ENCODE peak calls at places on chromosomes 2 and 18, in nine cellular contexts. U is kidney epithelial cell, M is NT2/D1, Y is small intestine, L is stomach, D is ovary, R is right lobe of liver, I is fibroblast of the aortic adventitia, G is left ventricle myocardium inferior. K is an unnamed sample.

GRCh38 chr18:3604626-3605408 is 154.8 kb downstream of the TGIF1 start:
- DNase-seq in U (peak; percentile 91), M (no peak), Y (peak; percentile 80), L (no peak), D (no peak), R (no peak), I (peak; percentile 99), G (no peak), K (peak; percentile 99)

GRCh38 chr2:223523541-223523940 is 78.6 kb downstream of the SCG2 start:
- DNase-seq in U (no peak), M (no peak), Y (no peak), L (no peak), D (no peak), R (no peak), I (peak; percentile 60), G (no peak), K (peak; percentile 55)

GRCh38 chr2:231104115-231104713 is 20.6 kb downstream of the HTR2B start:
- DNase-seq in U (peak; percentile 38), M (peak; percentile 22), Y (peak; percentile 76), L (peak; percentile 54), D (peak; percentile 65), R (no peak), I (peak; percentile 90), G (peak; percentile 29), K (peak; percentile 85)

GRCh38 chr2:148048475-148049221 is 27.8 kb downstream of the MBD5 start:
- DNase-seq in U (no peak), M (no peak), Y (no peak), L (no peak), D (no peak), R (no peak), I (no peak), G (no peak), K (peak; percentile 10)

GRCh38 chr2:189142893-189143759 is 36.4 kb downstream of the COL5A2 start:
- DNase-seq in U (no peak), M (peak; percentile 51), Y (peak; percentile 63), L (peak; percentile 48), D (no peak), R (no peak), I (peak; percentile 47), G (no peak), K (peak; percentile 38)

GRCh38 chr2:223641062-223641461 is 38.9 kb upstream of the SCG2 start:
- DNase-seq in U (no peak), M (no peak), Y (no peak), L (no peak), D (no peak), R (no peak), I (peak; percentile 10), G (no peak), K (no peak)

GRCh38 chr2:20666364-20667150 is at the start of gene GDF7:
- DNase-seq in U (no peak), M (no peak), Y (peak; percentile 37), L (no peak), D (peak; percentile 59), R (peak; percentile 91), I (peak; percentile 6), G (no peak), K (no peak)

GRCh38 chr2:120719471-120719870 is 16.2 kb upstream of the GLI2 start:
- DNase-seq in U (no peak), M (no peak), Y (no peak), L (no peak), D (peak; percentile 26), R (no peak), I (no peak), G (no peak), K (no peak)

GRCh38 chr2:236618370-236618769 is 48.7 kb downstream of the ACKR3 start:
- DNase-seq in U (no peak), M (no peak), Y (no peak), L (no peak), D (no peak), R (no peak), I (no peak), G (no peak), K (no peak)

GRCh38 chr2:212923393-212923792 is 228.0 kb downstream of the IKZF2 start:
- DNase-seq in U (no peak), M (no peak), Y (no peak), L (no peak), D (no peak), R (no peak), I (no peak), G (no peak), K (peak; percentile 40)

GRCh38 chr2:237854295-237854694 is 5.1 kb upstream of the RAMP1 start:
- DNase-seq in U (no peak), M (no peak), Y (no peak), L (no peak), D (no peak), R (no peak), I (no peak), G (no peak), K (no peak)

GRCh38 chr2:99754215-99754614 is 264.4 kb upstream of the REV1 start:
- DNase-seq in U (no peak), M (no peak), Y (no peak), L (no peak), D (no peak), R (no peak), I (peak; percentile 13), G (no peak), K (peak; percentile 23)

GRCh38 chr2:127510073-127510472 is 16.2 kb downstream of the IWS1 start:
- DNase-seq in U (no peak), M (no peak), Y (peak; percentile 89), L (no peak), D (no peak), R (no peak), I (no peak), G (no peak), K (no peak)

GRCh38 chr2:108396845-108397244 is 19.1 kb downstream of the SULT1C4 start:
- DNase-seq in U (no peak), M (no peak), Y (no peak), L (no peak), D (no peak), R (no peak), I (peak; percentile 61), G (no peak), K (peak; percentile 70)

GRCh38 chr2:99285521-99285920 is 15.5 kb downstream of the LYG1 start:
- DNase-seq in U (no peak), M (no peak), Y (peak; percentile 60), L (no peak), D (no peak), R (no peak), I (no peak), G (no peak), K (no peak)

GRCh38 chr2:131674174-131674507 is 146.5 kb downstream of the CCDC74A start:
- DNase-seq in U (no peak), M (no peak), Y (no peak), L (no peak), D (no peak), R (no peak), I (no peak), G (no peak), K (no peak)

GRCh38 chr2:131673400-131674173 is 145.9 kb downstream of the CCDC74A start:
- DNase-seq in U (no peak), M (peak; percentile 36), Y (peak; percentile 77), L (peak; percentile 81), D (peak; percentile 83), R (peak; percentile 82), I (peak; percentile 55), G (peak; percentile 75), K (peak; percentile 63)
- H3K4me3 ChIP-seq in U (peak overlapping the region; percentile 25), M (peak overlapping the region; percentile 61), Y (no peak overlapping the region), L (peak overlapping the region; percentile 37), D (peak overlapping the region; percentile 28), R (peak overlapping the region; percentile 28), I (peak overlapping the region; percentile 41), G (peak overlapping the region; percentile 66), K (peak overlapping the region; percentile 19)

DNA sequence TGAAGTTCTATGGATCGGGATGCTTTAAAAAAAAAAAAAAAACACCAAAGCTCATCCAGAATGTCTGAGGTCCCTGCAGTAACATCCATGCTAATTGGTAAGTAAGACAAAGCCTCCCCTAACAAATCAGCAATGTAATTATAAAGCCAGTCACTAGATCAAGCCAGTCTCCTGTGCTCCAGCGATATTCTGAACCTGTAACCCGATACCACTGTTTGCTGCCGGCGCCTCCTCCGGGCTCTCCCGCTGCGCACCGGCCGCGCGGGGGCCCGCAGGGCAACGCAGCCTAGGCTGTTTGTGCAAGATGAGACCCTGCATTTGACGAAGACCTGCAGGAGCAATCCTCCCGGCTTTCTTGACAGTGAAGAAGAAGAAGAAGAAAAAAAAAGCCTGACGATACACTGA is 8.7 kb downstream of the SERTAD2 start:
- DNase-seq in U (no peak), M (peak; percentile 83), Y (peak; percentile 47), L (peak; percentile 52), D (peak; percentile 75), R (peak; percentile 62), I (peak; percentile 70), G (peak; percentile 58), K (peak; percentile 78)
- H3K4me3 ChIP-seq in U (peak overlapping the region; percentile 33), M (peak overlapping the region; percentile 51), Y (peak overlapping the region; percentile 9), L (peak overlapping the region; percentile 39), D (peak overlapping the region; percentile 46), R (peak overlapping the region; percentile 6), I (peak overlapping the region; percentile 63), G (peak overlapping the region; percentile 66), K (peak overlapping the region; percentile 63)

DNA sequence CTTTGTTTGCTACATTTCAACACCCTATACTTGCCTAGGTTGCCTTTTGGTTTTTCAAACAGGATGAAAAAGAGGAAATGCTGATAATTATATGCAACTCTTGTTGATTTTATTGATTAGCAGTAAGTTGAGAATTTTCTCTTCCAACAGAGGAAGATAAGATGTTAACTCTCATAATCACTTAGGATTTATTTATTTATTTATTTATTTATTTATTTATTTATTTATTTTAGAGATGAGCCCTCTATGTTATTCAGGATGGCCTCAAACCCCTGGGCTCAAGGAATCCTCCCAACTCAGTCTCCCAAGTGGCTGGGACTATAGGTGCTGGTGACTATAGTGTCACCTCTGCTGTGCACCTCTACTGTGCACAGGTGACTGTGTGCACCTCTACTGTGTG is 111.4 kb upstream of the GLS start:
- DNase-seq in U (no peak), M (no peak), Y (no peak), L (no peak), D (no peak), R (no peak), I (no peak), G (no peak), K (no peak)
- H3K4me3 ChIP-seq in U (no peak overlapping the region), M (no peak overlapping the region), Y (no peak overlapping the region), L (no peak overlapping the region), D (no peak overlapping the region), R (no peak overlapping the region), I (no peak overlapping the region), G (no peak overlapping the region), K (no peak overlapping the region)

GRCh38 chr18:35868919-35869318 is 103.6 kb upstream of the RMP24 start:
- DNase-seq in U (no peak), M (no peak), Y (no peak), L (no peak), D (no peak), R (no peak), I (no peak), G (no peak), K (no peak)

GRCh38 chr18:35876243-35876642 is 96.2 kb upstream of the RMP24 start:
- DNase-seq in U (no peak), M (no peak), Y (no peak), L (no peak), D (no peak), R (no peak), I (no peak), G (no peak), K (no peak)

GRCh38 chr18:35875566-35875965 is 96.9 kb upstream of the RMP24 start:
- DNase-seq in U (no peak), M (no peak), Y (no peak), L (no peak), D (no peak), R (no peak), I (no peak), G (no peak), K (no peak)

DNA sequence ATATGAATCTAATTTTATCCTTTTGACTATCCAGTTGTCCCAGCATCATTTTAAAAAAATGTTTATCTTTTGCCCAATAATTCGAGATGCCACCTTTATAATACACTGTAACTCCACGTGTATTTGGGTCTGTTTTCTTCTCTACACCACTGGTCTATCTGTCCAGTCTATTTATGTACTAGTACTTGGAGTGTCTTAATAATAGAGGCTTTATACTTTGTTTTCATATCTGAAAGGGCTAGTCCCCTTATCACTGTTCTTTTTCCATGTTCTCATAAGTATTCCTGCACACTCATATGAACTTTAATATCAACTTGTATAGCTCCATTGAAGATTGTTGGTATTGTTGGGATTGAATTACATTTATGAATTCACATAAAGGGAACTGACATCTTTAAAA is 101.1 kb upstream of the RMP24 start:
- DNase-seq in U (no peak), M (no peak), Y (no peak), L (no peak), D (no peak), R (no peak), I (no peak), G (no peak), K (no peak)
- H3K4me3 ChIP-seq in U (no peak overlapping the region), M (no peak overlapping the region), Y (no peak overlapping the region), L (no peak overlapping the region), D (no peak overlapping the region), R (no peak overlapping the region), I (no peak overlapping the region), G (no peak overlapping the region), K (no peak overlapping the region)

K was measured in fibroblast of pulmonary artery.